ENCODE peak calls at places on chromosomes 3 and 15, in six cellular contexts. P, U, K, I, G and Y are unnamed samples.

GRCh38 chr3:172391592-172392302 is 56.5 kb downstream of the GHSR start:
- DNase-seq in P (no peak), U (no peak), K (no peak), I (no peak), G (no peak), Y (no peak)

GRCh38 chr3:139338405-139338804 is 5.4 kb upstream of the MRPS22 start:
- DNase-seq in P (no peak), U (no peak), K (no peak), I (no peak), G (no peak), Y (no peak)

GRCh38 chr3:69828817-69829216 is 89.6 kb downstream of the MITF start:
- DNase-seq in P (no peak), U (no peak), K (no peak), I (no peak), G (no peak), Y (no peak)

GRCh38 chr15:66763186-66764066 is 61.4 kb downstream of the SMAD6 start:
- DNase-seq in P (peak), U (peak), K (no peak), I (no peak), G (peak), Y (peak)

GRCh38 chr3:168047190-168047795 is 48.4 kb downstream of the GOLIM4 start:
- DNase-seq in P (no peak), U (peak), K (peak), I (peak), G (peak), Y (no peak)

GRCh38 chr15:90001683-90002427 is 731 bp downstream of the ZNF710 start:
- DNase-seq in P (peak), U (peak), K (no peak), I (no peak), G (peak), Y (no peak)

GRCh38 chr15:39447431-39447830 is 133.4 kb upstream of the THBS1 start:
- DNase-seq in P (no peak), U (no peak), K (no peak), I (no peak), G (peak), Y (no peak)

GRCh38 chr3:195172285-195172684 is 98.7 kb downstream of the XXYLT1 start:
- DNase-seq in P (no peak), U (no peak), K (no peak), I (no peak), G (no peak), Y (no peak)

GRCh38 chr3:10996345-10997050 is 4.0 kb downstream of the SLC6A1 start:
- DNase-seq in P (no peak), U (no peak), K (no peak), I (no peak), G (no peak), Y (no peak)

GRCh38 chr3:165162883-165163282 is 33.3 kb downstream of the SLITRK3 start:
- DNase-seq in P (no peak), U (no peak), K (no peak), I (no peak), G (no peak), Y (no peak)

GRCh38 chr15:96230557-96231181 is 99.8 kb upstream of the NR2F2 start:
- DNase-seq in P (no peak), U (peak), K (peak), I (peak), G (no peak), Y (no peak)

GRCh38 chr3:64824281-64824980 is 136.6 kb upstream of the ADAMTS9 start:
- DNase-seq in P (no peak), U (no peak), K (no peak), I (no peak), G (no peak), Y (no peak)

GRCh38 chr15:92904832-92905640 is 4.9 kb downstream of the CHD2 start:
- DNase-seq in P (peak), U (peak), K (no peak), I (no peak), G (no peak), Y (no peak)

GRCh38 chr15:75307778-75308390 is 25.2 kb downstream of the GOLGA6D start:
- DNase-seq in P (peak), U (peak), K (peak), I (peak), G (peak), Y (no peak)

GRCh38 chr3:69164296-69164695 is 41.9 kb upstream of the LMOD3 start:
- DNase-seq in P (no peak), U (no peak), K (no peak), I (no peak), G (no peak), Y (no peak)

GRCh38 chr3:159635047-159635641 is 353.5 kb upstream of the IL12A start:
- DNase-seq in P (no peak), U (peak), K (no peak), I (peak), G (peak), Y (no peak)

GRCh38 chr3:55485208-55485791 is 1.8 kb downstream of the WNT5A start:
- DNase-seq in P (peak), U (peak), K (no peak), I (peak), G (peak), Y (no peak)

GRCh38 chr15:42035362-42035761 is 14.5 kb upstream of the PLA2G4E start:
- DNase-seq in P (peak), U (peak), K (no peak), I (peak), G (no peak), Y (peak)

GRCh38 chr15:80183886-80184285 is 31.1 kb downstream of the FAH start:
- DNase-seq in P (no peak), U (peak), K (no peak), I (no peak), G (no peak), Y (no peak)

GRCh38 chr15:96181873-96182301 is 148.6 kb upstream of the NR2F2 start:
- DNase-seq in P (peak), U (peak), K (no peak), I (peak), G (no peak), Y (no peak)

GRCh38 chr3:149581248-149581647 is 76.6 kb downstream of the WWTR1 start:
- DNase-seq in P (no peak), U (no peak), K (no peak), I (peak), G (no peak), Y (no peak)

GRCh38 chr3:11764931-11765363 is 81.7 kb downstream of the TAMM41 start:
- DNase-seq in P (no peak), U (peak), K (no peak), I (peak), G (no peak), Y (no peak)

GRCh38 chr3:124246366-124246765 is 254.4 kb upstream of the ROPN1 start:
- DNase-seq in P (no peak), U (no peak), K (no peak), I (no peak), G (no peak), Y (no peak)

GRCh38 chr3:61315874-61316273 is 64.6 kb upstream of the FHIT start:
- DNase-seq in P (no peak), U (peak), K (no peak), I (no peak), G (no peak), Y (no peak)

GRCh38 chr15:78174398-78174797 is 25.2 kb downstream of the IDH3A start:
- DNase-seq in P (peak), U (no peak), K (no peak), I (no peak), G (no peak), Y (no peak)

GRCh38 chr3:139555249-139555648 is 15.7 kb upstream of the RBP1 start:
- DNase-seq in P (no peak), U (peak), K (no peak), I (no peak), G (no peak), Y (no peak)

GRCh38 chr3:152961323-152961722 is 126.4 kb downstream of the P2RY1 start:
- DNase-seq in P (peak), U (peak), K (no peak), I (no peak), G (peak), Y (no peak)